ENCODE peak calls at places on chromosomes 7 and 10, in five cellular contexts. U, D, K, C and V are unnamed samples.

GRCh38 chr7:50307368-50308012 is 3.0 kb downstream of the IKZF1 start:
- DNase-seq in C (no peak), D (no peak), U (peak; percentile 30), K (no peak), V (no peak)

GRCh38 chr7:90625562-90625961 is 29.4 kb downstream of the CDK14 start:
- DNase-seq in K (peak; percentile 74), D (peak; percentile 11), C (no peak), U (peak; percentile 96), V (no peak)

GRCh38 chr7:145175366-145175765 is 339.5 kb upstream of the TPK1 start:
- DNase-seq in U (no peak), C (no peak), D (no peak), K (peak; percentile 11), V (no peak)

GRCh38 chr10:2948127-2948854 is 119.1 kb upstream of the PFKP start:
- DNase-seq in C (no peak), U (no peak), K (no peak), D (no peak), V (peak; percentile 67)

GRCh38 chr7:8197994-8198698 is 63.8 kb downstream of the ICA1 start:
- DNase-seq in U (no peak), C (no peak), K (no peak), D (no peak), V (no peak)

GRCh38 chr7:140674899-140675701 is 2.4 kb downstream of the ADCK2 start:
- DNase-seq in K (peak; percentile 77), D (no peak), C (peak; percentile 47), U (peak; percentile 60), V (no peak)

GRCh38 chr10:109922976-109923921 is at the start of gene XPNPEP1:
- DNase-seq in D (peak; percentile 89), C (peak; percentile 81), U (peak; percentile 91), K (peak; percentile 82), V (peak; percentile 98)

GRCh38 chr7:21106296-21106732 is 319.6 kb upstream of the SP8 start:
- DNase-seq in D (peak; percentile 77), U (no peak), K (no peak), C (no peak), V (no peak)

GRCh38 chr10:79104264-79104954 is 35.6 kb downstream of the ZMIZ1 start:
- DNase-seq in D (no peak), K (peak; percentile 65), U (no peak), C (no peak), V (no peak)

GRCh38 chr10:42962120-42962901 is 114.6 kb upstream of the RET start:
- DNase-seq in C (peak; percentile 13), U (no peak), K (no peak), D (no peak), V (peak; percentile 12)

GRCh38 chr7:47218378-47219176 is 363.3 kb downstream of the TNS3 start:
- DNase-seq in D (no peak), U (no peak), K (no peak), C (no peak), V (no peak)

GRCh38 chr10:4174197-4174596 is 389.2 kb upstream of the KLF6 start:
- DNase-seq in C (no peak), K (no peak), D (no peak), U (peak; percentile 14), V (no peak)

GRCh38 chr7:103347507-103348267 is at the start of gene PSMC2:
- DNase-seq in D (peak; percentile 81), C (peak; percentile 90), U (peak; percentile 82), K (peak; percentile 96), V (peak; percentile 74)

GRCh38 chr7:103341466-103341865 is 3.1 kb downstream of the DNAJC2 start:
- DNase-seq in U (no peak), K (no peak), D (no peak), C (no peak), V (no peak)

GRCh38 chr7:103343758-103344452 is 662 bp downstream of the DNAJC2 start:
- DNase-seq in D (peak; percentile 30), C (no peak), K (peak; percentile 37), U (peak; percentile 23), V (peak; percentile 39)

GRCh38 chr7:103343332-103343731 is 1.2 kb downstream of the DNAJC2 start:
- DNase-seq in D (no peak), U (no peak), K (no peak), C (no peak), V (no peak)

DNA sequence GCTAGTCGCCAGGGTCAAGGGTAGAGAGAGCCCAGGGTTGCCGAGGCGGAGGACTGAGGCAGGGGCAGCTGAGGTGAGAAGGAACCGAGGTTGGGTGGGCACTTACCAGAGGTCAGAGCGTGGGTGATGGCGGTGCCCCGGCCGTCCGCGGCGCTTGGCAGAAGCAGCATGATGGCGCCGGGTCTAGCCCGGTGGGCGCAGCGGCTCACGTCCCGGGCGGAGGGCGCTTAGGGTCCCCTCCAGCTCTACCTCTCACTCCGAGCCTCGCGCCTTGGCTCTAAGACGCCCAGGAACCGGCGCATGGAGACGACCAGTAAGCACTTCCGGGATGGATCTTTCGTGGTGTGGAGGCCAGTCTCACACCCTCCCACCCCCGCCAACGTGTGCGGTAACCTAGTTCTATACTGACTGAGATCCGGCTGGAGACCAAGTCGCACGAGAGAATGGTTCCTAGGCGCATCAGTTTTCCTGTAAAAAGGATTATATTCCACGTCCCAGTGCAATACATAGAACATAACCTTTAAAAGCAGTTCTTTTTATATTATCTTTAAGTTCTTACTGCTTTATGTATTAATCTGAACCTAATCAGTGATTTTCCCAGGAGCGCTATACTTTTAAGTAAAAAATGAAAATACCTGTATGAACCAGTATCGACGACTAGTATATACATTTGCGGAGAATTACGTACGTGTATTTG is at the start of gene DNAJC2:
- DNase-seq in C (peak; percentile 83), K (peak; percentile 96), U (peak; percentile 94), D (peak; percentile 94), V (peak; percentile 89)
- TF ChIP-seq CTCF in C (peak; percentile 14), K (no peak), U (no peak), D (no peak), V (no peak)

GRCh38 chr10:58712982-58713381 is 200.3 kb downstream of the BICC1 start:
- DNase-seq in U (no peak), C (no peak), D (no peak), K (no peak), V (no peak)
- TF ChIP-seq CTCF in U (peak; percentile 33), C (no peak), D (no peak), K (no peak), V (no peak)

DNA sequence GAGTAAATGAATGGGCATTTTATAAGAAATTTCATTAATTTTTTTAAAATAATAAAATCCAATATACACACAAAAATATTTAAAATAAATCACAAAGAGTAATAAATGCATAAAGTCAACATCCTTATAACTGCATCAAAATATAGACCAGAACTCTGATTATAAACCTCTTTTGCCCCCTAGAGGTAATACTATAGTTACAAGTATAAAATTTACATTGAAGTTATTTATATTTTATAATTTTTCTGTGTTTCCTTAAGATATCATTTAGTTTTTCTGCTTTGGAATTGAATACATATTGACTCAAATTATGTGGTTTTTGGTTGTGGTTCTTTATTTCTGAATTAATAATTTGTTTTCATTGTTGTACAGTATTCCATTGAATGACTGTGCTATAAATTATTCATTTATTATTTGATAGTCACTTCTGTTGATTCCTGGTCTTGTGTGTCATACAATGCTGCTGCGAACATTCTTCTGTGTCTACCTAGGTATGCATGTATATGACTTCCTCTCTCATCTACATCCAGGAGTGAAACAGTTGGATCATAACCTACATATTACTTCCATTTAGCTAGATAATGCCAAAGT is 673.6 kb downstream of the IPMK start:
- DNase-seq in U (no peak), D (no peak), K (no peak), C (no peak), V (no peak)
- TF ChIP-seq CTCF in U (no peak), D (no peak), K (no peak), C (no peak), V (no peak)

GRCh38 chr10:73873843-73874215 is 526 bp downstream of the CAMK2G start:
- DNase-seq in K (no peak), D (no peak), U (no peak), C (no peak), V (peak; percentile 56)

GRCh38 chr10:73871295-73871914 is 3.0 kb downstream of the CAMK2G start:
- DNase-seq in D (no peak), C (no peak), U (no peak), K (no peak), V (no peak)

GRCh38 chr10:73873163-73873842 is 1.1 kb downstream of the CAMK2G start:
- DNase-seq in D (no peak), K (no peak), U (no peak), C (no peak), V (no peak)

GRCh38 chr10:73874267-73875138 is at the start of gene CAMK2G:
- DNase-seq in K (peak; percentile 81), D (peak; percentile 95), U (peak; percentile 89), C (peak; percentile 39), V (peak; percentile 97)

DNA sequence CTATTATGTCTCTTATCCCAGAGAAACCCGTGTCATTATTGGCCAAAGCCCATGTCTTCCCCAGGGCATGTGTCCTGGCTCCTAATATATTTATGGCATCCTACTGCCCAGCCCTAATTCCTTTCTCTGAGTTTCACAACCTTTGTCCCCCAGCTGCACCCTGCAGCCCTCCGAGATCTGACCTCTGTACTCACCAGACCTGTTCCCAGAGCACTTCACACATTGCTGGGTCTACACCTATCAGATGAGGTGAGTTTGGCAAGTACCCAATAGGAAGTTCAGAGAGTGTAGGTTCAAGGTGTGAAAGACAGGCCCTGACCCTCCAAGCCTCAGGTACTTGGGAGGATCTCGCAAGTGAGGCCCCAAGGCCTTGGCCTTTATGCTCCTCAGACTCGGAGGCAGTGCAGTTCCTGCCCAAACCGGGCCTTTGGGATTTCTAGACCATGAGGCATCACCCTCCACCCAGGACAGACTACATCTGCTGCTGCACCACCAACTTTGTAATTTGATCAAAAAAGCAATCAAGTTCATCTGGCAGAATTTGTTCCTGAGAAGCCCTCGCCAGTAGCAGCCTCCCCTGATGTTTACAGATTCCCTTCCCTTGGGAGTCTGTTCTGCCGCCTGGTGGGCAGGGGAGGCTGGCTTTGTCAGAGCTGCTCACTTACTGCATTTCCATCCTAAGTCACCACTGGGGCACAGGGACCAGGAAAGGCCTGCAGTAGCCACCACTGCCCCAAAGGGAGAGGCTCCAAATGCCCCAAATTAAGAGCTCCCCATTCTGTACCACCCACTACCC is 2.2 kb downstream of the CAMK2G start:
- DNase-seq in U (no peak), K (no peak), C (no peak), D (peak; percentile 63), V (no peak)
- TF ChIP-seq CTCF in U (peak; percentile 13), K (peak; percentile 22), C (peak; percentile 44), D (no peak), V (no peak)

DNA sequence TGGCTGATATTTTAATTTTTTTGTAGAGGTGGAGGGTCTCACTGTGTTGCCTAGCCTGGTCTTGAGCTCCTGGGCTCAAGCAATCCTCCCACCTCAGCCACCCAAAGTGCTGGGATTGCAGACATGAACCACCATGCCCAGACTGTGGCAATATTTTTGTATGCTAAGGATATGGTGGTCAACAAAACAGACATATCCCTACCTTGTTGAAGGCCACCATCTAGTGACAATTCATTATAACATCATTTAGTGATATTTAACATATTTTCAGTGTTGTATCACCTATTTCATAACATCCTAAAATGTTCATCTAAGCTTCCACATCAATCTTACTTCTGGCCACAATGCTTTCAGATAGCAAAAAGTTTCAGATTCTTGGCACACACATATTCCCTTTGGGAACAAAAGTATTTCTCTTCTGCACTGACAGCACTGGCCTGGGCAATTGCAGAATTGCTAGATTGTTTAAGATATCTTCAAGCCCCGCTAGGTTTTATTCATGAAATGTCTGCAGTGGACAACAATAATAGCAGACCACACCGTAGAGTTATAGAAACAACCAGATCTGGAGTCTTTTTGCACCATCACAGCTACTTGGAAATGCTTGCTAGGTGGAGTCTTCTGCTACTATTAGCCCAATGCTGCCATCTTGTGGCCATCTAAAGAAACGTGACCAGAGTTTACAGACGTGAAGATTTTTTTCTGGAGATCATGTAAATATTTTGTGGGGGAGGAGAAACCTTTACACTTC is 58.4 kb downstream of the DNAJC12 start:
- DNase-seq in K (peak; percentile 87), U (peak; percentile 87), D (peak; percentile 67), C (peak; percentile 72), V (peak; percentile 54)
- TF ChIP-seq CTCF in K (peak; percentile 66), U (peak; percentile 67), D (peak; percentile 78), C (peak; percentile 87), V (peak; percentile 66)

GRCh38 chr10:22325948-22326702 is 5.2 kb downstream of the BMI1 start:
- DNase-seq in K (no peak), C (no peak), U (no peak), D (no peak), V (no peak)
- TF ChIP-seq CTCF in K (no peak), C (no peak), U (no peak), D (no peak), V (no peak)